ENCODE peak calls at places on chromosomes 12 and 14, in nine cellular contexts. P is aorta; N is CD8-positive, alpha-beta T cell; A is A549; Y is ACHN; E is activated CD4-positive, alpha-beta T cell treated with anti-CD3 and anti-CD28 coated beads, Interleukin-2, amount 50 U/mL, for 48 hours; U is stimulated activated CD8-positive, alpha-beta memory T cell treated with anti-CD3 and anti-CD28 coated beads, Interleukin-7, amount 100 ng/mL, for 1 hour; F is iPS DF 6.9; C is GM10248. T is an unnamed sample.

GRCh38 chr14:93183596-93184317 is 940 bp downstream of the MOAP1 start:
- DNase-seq in N (no peak), E (no peak), Y (no peak), F (no peak), U (no peak), C (no peak), A (no peak), P (no peak), T (peak; percentile 39)

GRCh38 chr12:4274960-4275868 is 1.7 kb downstream of the CCND2 start:
- DNase-seq in Y (peak; percentile 61), F (no peak), C (no peak), N (no peak), U (no peak), P (peak; percentile 79), A (no peak), E (no peak), T (peak; percentile 96)

GRCh38 chr12:120735181-120735580 is 9.6 kb downstream of the ACADS start:
- DNase-seq in P (no peak), N (no peak), E (no peak), Y (no peak), A (no peak), U (no peak), C (no peak), F (no peak), T (peak; percentile 83)

GRCh38 chr12:21073822-21074460 is 57.1 kb upstream of the SLCO1B1 start:
- DNase-seq in F (no peak), A (peak; percentile 30), E (no peak), Y (peak; percentile 37), P (peak; percentile 36), N (no peak), U (no peak), C (no peak), T (no peak)

GRCh38 chr12:50147281-50147680 is 19.9 kb downstream of the CERS5 start:
- DNase-seq in P (no peak), E (no peak), Y (no peak), C (no peak), A (no peak), F (no peak), N (no peak), U (no peak), T (no peak)

GRCh38 chr12:59643576-59643975 is 47.7 kb downstream of the SLC16A7 start:
- DNase-seq in P (no peak), E (no peak), A (no peak), N (no peak), U (no peak), C (no peak), Y (no peak), F (no peak), T (no peak)

GRCh38 chr14:66508547-66508845 is 549 bp downstream of the GPHN start:
- DNase-seq in F (no peak), P (no peak), N (peak; percentile 17), A (no peak), C (no peak), Y (no peak), U (no peak), E (no peak), T (no peak)

GRCh38 chr12:53726342-53726741 is 910 bp downstream of the CALCOCO1 start:
- DNase-seq in E (no peak), U (no peak), P (no peak), C (peak; percentile 49), Y (no peak), A (no peak), F (no peak), N (no peak), T (no peak)